ENCODE peak calls at places on chromosomes 16 and 17, in ten cellular contexts. P, D, N, S, Y, R, B, H, F and Q are unnamed samples.
A peak's percentile ranks its signal among the peaks of the same experiment; 100 is the strongest.

GRCh38 chr16:11407047-11407982 is 62.1 kb downstream of the RMI2 start:
- DNase-seq in P (peak; percentile 77), D (peak; percentile 75), N (peak; percentile 74), S (no peak), Y (peak; percentile 67), R (peak; percentile 84), B (peak; percentile 85), H (peak; percentile 73), F (peak; percentile 83), Q (peak; percentile 84)

GRCh38 chr16:56828641-56829040 is 36.4 kb upstream of the SLC12A3 start:
- DNase-seq in P (no peak), D (no peak), N (no peak), S (no peak), Y (no peak), R (no peak), B (no peak), H (no peak), F (no peak), Q (no peak)

GRCh38 chr17:70329751-70330150 is 160.4 kb downstream of the KCNJ2 start:
- DNase-seq in P (no peak), D (no peak), N (no peak), S (no peak), Y (no peak), R (no peak), B (no peak), H (no peak), F (no peak), Q (no peak)

GRCh38 chr17:63446981-63447687 is 1.0 kb upstream of the CYB561 start:
- DNase-seq in P (peak; percentile 76), D (peak; percentile 71), N (peak; percentile 68), S (peak; percentile 76), Y (no peak), R (no peak), B (peak; percentile 81), H (peak; percentile 58), F (peak; percentile 65), Q (no peak)

GRCh38 chr17:1865252-1866037 is 35.6 kb downstream of the RPA1 start:
- DNase-seq in P (peak; percentile 71), D (peak; percentile 56), N (peak; percentile 51), S (no peak), Y (peak; percentile 43), R (peak; percentile 72), B (peak; percentile 59), H (peak; percentile 63), F (peak; percentile 46), Q (peak; percentile 62)

GRCh38 chr17:28398280-28398981 is 7.6 kb downstream of the SLC46A1 start:
- DNase-seq in P (peak; percentile 62), D (no peak), N (no peak), S (no peak), Y (no peak), R (no peak), B (no peak), H (no peak), F (no peak), Q (peak; percentile 15)

GRCh38 chr17:37358098-37358829 is 17.5 kb upstream of the C17orf78 start:
- DNase-seq in P (peak; percentile 72), D (peak; percentile 84), N (peak; percentile 44), S (peak; percentile 75), Y (peak; percentile 12), R (peak; percentile 82), B (peak; percentile 44), H (peak; percentile 67), F (peak; percentile 43), Q (peak; percentile 53)

GRCh38 chr17:7854851-7855642 is at the start of gene TMEM88:
- DNase-seq in P (no peak), D (no peak), N (peak; percentile 15), S (peak; percentile 83), Y (no peak), R (no peak), B (no peak), H (peak; percentile 25), F (no peak), Q (no peak)

GRCh38 chr16:80526418-80527061 is 14.3 kb upstream of the DYNLRB2 start:
- DNase-seq in P (peak; percentile 70), D (peak; percentile 49), N (peak; percentile 75), S (no peak), Y (peak; percentile 65), R (no peak), B (peak; percentile 76), H (peak; percentile 54), F (peak; percentile 48), Q (peak; percentile 75)

GRCh38 chr17:74952431-74953128 is 16.9 kb downstream of the OTOP3 start:
- DNase-seq in P (no peak), D (no peak), N (no peak), S (no peak), Y (no peak), R (no peak), B (no peak), H (no peak), F (no peak), Q (no peak)

GRCh38 chr16:1863681-1864460 is 8.1 kb downstream of the MEIOB start:
- DNase-seq in P (no peak), D (peak; percentile 44), N (peak; percentile 71), S (no peak), Y (peak; percentile 53), R (no peak), B (peak; percentile 66), H (no peak), F (no peak), Q (peak; percentile 68)

GRCh38 chr16:85900031-85900792 is 1.2 kb downstream of the IRF8 start:
- DNase-seq in P (no peak), D (no peak), N (no peak), S (no peak), Y (no peak), R (no peak), B (no peak), H (peak; percentile 65), F (peak; percentile 67), Q (no peak)

GRCh38 chr16:85894266-85894665 is 4.7 kb upstream of the IRF8 start:
- DNase-seq in P (peak; percentile 69), D (no peak), N (no peak), S (no peak), Y (no peak), R (no peak), B (no peak), H (peak; percentile 65), F (no peak), Q (no peak)

GRCh38 chr16:85898521-85899442 is at the start of gene IRF8:
- DNase-seq in P (peak; percentile 91), D (peak; percentile 42), N (no peak), S (peak; percentile 90), Y (no peak), R (no peak), B (peak; percentile 57), H (peak; percentile 88), F (peak; percentile 76), Q (peak; percentile 52)

GRCh38 chr16:85899444-85899843 is 482 bp downstream of the IRF8 start:
- DNase-seq in P (no peak), D (no peak), N (no peak), S (no peak), Y (no peak), R (no peak), B (no peak), H (no peak), F (peak; percentile 13), Q (no peak)

GRCh38 chr16:85897384-85897783 is 1.6 kb upstream of the IRF8 start:
- DNase-seq in P (no peak), D (no peak), N (no peak), S (no peak), Y (no peak), R (no peak), B (no peak), H (peak; percentile 20), F (no peak), Q (no peak)
- TF ChIP-seq CTCF in P (no peak), D (no peak), N (no peak), S (no peak), Y (no peak), R (no peak), B (no peak), H (no peak), F (no peak), Q (no peak)

GRCh38 chr16:75591001-75591852 is 25.0 kb downstream of the GABARAPL2 start:
- DNase-seq in P (no peak), D (peak; percentile 54), N (peak; percentile 89), S (no peak), Y (peak; percentile 77), R (no peak), B (peak; percentile 83), H (peak; percentile 22), F (no peak), Q (peak; percentile 83)
- H3K4me3 ChIP-seq in P (no peak overlapping the region), D (no peak overlapping the region), N (peak overlapping the region; percentile 15), S (no peak overlapping the region), Y (no peak overlapping the region), R (no peak overlapping the region), B (peak overlapping the region; percentile 19), H (no peak overlapping the region), F (no peak overlapping the region), Q (no peak overlapping the region)

GRCh38 chr17:42403150-42403549 is 14.9 kb upstream of the STAT3 start:
- DNase-seq in P (peak; percentile 47), D (peak; percentile 58), N (no peak), S (no peak), Y (no peak), R (no peak), B (no peak), H (peak; percentile 47), F (peak; percentile 28), Q (no peak)
- TF ChIP-seq CTCF in P (peak; percentile 20), D (peak; percentile 27), N (no peak), S (no peak), Y (no peak), R (peak; percentile 45), B (peak; percentile 10), H (no peak), F (no peak), Q (no peak)

GRCh38 chr17:19244357-19244756 is 7.2 kb downstream of the EPN2 start:
- DNase-seq in P (no peak), D (no peak), N (no peak), S (no peak), Y (no peak), R (no peak), B (no peak), H (no peak), F (no peak), Q (no peak)

GRCh38 chr17:19244796-19245195 is 7.6 kb downstream of the EPN2 start:
- DNase-seq in P (no peak), D (no peak), N (no peak), S (no peak), Y (no peak), R (no peak), B (no peak), H (no peak), F (no peak), Q (no peak)

GRCh38 chr17:19243838-19244237 is 6.7 kb downstream of the EPN2 start:
- DNase-seq in P (no peak), D (no peak), N (no peak), S (no peak), Y (no peak), R (no peak), B (no peak), H (no peak), F (no peak), Q (no peak)

GRCh38 chr17:19242926-19243325 is 5.8 kb downstream of the EPN2 start:
- DNase-seq in P (no peak), D (no peak), N (no peak), S (no peak), Y (no peak), R (no peak), B (no peak), H (no peak), F (no peak), Q (no peak)

DNA sequence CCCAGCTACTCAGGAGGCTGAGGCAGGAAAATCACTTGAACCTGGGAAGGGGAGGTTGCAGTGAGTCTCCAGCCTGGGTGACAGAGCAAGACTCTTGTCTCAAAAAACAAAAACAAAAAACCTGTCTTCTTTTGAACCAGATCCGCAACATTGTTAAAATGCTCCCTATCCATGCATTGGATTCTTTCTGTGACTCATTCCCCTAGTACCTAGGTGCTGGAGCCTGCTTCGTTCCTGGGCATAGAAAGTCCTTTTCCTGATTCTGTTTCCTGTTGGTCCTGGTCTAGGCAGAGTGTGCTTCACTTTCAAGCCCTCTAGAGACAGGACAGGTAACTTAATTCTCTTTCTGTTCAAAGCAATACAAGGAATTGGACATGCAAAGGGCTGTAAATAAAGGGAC is 5.2 kb downstream of the EPN2 start:
- DNase-seq in P (peak; percentile 19), D (no peak), N (no peak), S (no peak), Y (no peak), R (no peak), B (no peak), H (no peak), F (no peak), Q (no peak)
- H3K4me3 ChIP-seq in P (no peak overlapping the region), D (no peak overlapping the region), N (no peak overlapping the region), S (no peak overlapping the region), Y (no peak overlapping the region), R (no peak overlapping the region), B (no peak overlapping the region), H (no peak overlapping the region), F (no peak overlapping the region), Q (no peak overlapping the region)